ENCODE peak calls at places on chromosomes 5 and 9, in four cellular contexts. B is IMR-90, N is GM12878, D is sigmoid colon. L is an unnamed sample.

GRCh38 chr9:92637886-92638620 is 31.9 kb downstream of the IPPK start:
- DNase-seq in B (no peak), N (no peak), D (peak), L (no peak)

GRCh38 chr5:443239-444151 is 519 bp downstream of the EXOC3 start:
- DNase-seq in B (no peak), N (no peak), D (peak), L (peak)

GRCh38 chr5:44827681-44828080 is 18.9 kb downstream of the MRPS30 start:
- DNase-seq in B (no peak), N (no peak), D (no peak), L (no peak)

GRCh38 chr5:174794941-174795672 is 70.7 kb downstream of the MSX2 start:
- DNase-seq in B (no peak), N (no peak), D (no peak), L (no peak)

GRCh38 chr5:113336975-113337374 is 97.8 kb downstream of the TSSK1B start:
- DNase-seq in B (peak), N (no peak), D (no peak), L (no peak)

GRCh38 chr5:122341087-122341486 is 29.1 kb downstream of the SNCAIP start:
- DNase-seq in B (peak), N (no peak), D (no peak), L (no peak)

GRCh38 chr5:139601429-139601828 is 40.3 kb downstream of the UBE2D2 start:
- DNase-seq in B (no peak), N (no peak), D (no peak), L (no peak)

GRCh38 chr5:6359534-6359933 is 18.8 kb downstream of the MED10 start:
- DNase-seq in B (no peak), N (no peak), D (no peak), L (no peak)

GRCh38 chr9:116859763-116860162 is 172.7 kb downstream of the TRIM32 start:
- DNase-seq in B (no peak), N (no peak), D (no peak), L (no peak)

GRCh38 chr9:84271004-84271886 is 69.3 kb downstream of the SLC28A3 start:
- DNase-seq in B (peak), N (no peak), D (peak), L (peak)

GRCh38 chr9:35729101-35729500 is 2.9 kb downstream of the TLN1 start:
- DNase-seq in B (peak), N (no peak), D (no peak), L (no peak)

GRCh38 chr9:35730486-35730854 is 1.5 kb downstream of the TLN1 start:
- DNase-seq in B (no peak), N (no peak), D (no peak), L (no peak)

GRCh38 chr9:35728041-35728971 is 3.7 kb downstream of the TLN1 start:
- DNase-seq in B (peak), N (no peak), D (peak), L (peak)

GRCh38 chr9:35731415-35732184 is 395 bp downstream of the TLN1 start:
- DNase-seq in B (no peak), N (no peak), D (no peak), L (no peak)

DNA sequence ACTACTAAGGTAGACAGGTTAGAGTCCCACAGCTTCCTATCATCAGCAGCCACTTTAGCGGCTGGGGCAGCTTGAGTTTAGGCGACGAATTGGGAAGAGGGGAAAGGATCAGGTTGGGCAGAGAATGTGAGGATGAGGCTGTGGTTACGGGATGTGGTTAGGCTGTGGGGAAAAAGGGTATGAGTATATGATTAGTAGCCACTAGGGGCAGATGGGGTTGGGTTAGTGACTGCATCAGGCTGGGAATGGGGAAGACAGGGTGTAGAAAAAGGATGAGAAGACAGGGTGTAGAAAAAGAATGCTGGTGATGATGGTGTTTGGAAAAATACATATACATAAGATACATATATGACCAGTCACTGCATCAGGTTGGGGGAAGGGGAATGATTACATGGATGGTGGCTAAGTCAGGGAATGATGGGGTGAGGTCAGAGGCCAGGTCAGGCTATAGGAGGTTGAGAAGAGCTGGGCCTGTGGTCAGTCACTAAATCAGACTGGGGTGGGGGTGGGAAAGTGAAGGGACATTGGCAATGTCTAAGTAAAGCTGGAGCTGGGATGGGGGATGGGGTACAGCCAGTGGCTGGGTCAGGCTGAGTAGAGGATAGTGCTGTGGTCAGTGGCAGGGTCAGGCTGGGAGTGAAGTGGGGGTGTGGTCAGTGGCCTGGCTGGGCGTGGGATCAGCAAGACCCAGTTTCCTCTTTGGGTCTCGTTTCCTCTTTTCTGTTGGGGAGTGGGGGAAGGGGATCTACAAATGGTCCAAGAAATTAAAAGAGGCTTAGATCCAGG is 2.1 kb downstream of the TLN1 start:
- DNase-seq in B (peak), N (no peak), D (peak), L (peak)
- H3K4me3 ChIP-seq in B (peak), N (peak), D (peak), L (no peak)

GRCh38 chr9:131036529-131037335 is 27.8 kb downstream of the LAMC3 start:
- DNase-seq in B (no peak), N (no peak), D (peak), L (no peak)

GRCh38 chr9:131036071-131036470 is 27.1 kb downstream of the LAMC3 start:
- DNase-seq in B (no peak), N (no peak), D (no peak), L (no peak)

GRCh38 chr9:131037336-131038255 is 28.6 kb downstream of the LAMC3 start:
- DNase-seq in B (peak), N (no peak), D (no peak), L (no peak)

GRCh38 chr9:131038256-131039128 is 29.5 kb downstream of the LAMC3 start:
- DNase-seq in B (no peak), N (no peak), D (peak), L (no peak)

GRCh38 chr9:131039129-131039954 is 30.4 kb downstream of the LAMC3 start:
- DNase-seq in B (no peak), N (no peak), D (peak), L (no peak)
- TF ChIP-seq POLR2A in B (no peak), N (no peak), D (no peak), L (no peak)

GRCh38 chr9:88817628-88818027 is 173.6 kb upstream of the S1PR3 start:
- DNase-seq in B (no peak), N (no peak), D (no peak), L (no peak)
- H3K4me3 ChIP-seq in B (no peak), N (no peak), D (no peak), L (no peak)

GRCh38 chr5:149422429-149423286 is 43.6 kb upstream of the IL17B start:
- DNase-seq in B (peak), N (no peak), D (peak), L (peak)
- TF ChIP-seq POLR2A in B (peak), N (no peak), D (no peak), L (peak)

GRCh38 chr9:13281356-13282016 is 2.0 kb upstream of the MPDZ start:
- DNase-seq in B (no peak), N (no peak), D (no peak), L (no peak)

GRCh38 chr9:13274901-13275641 is 4.4 kb downstream of the MPDZ start:
- DNase-seq in B (peak), N (no peak), D (no peak), L (no peak)

GRCh38 chr9:13279284-13280162 is at the start of gene MPDZ:
- DNase-seq in B (peak), N (no peak), D (peak), L (peak)

GRCh38 chr9:13278023-13278367 is 1.5 kb downstream of the MPDZ start:
- DNase-seq in B (peak), N (no peak), D (no peak), L (no peak)

GRCh38 chr9:13278368-13279246 is 885 bp downstream of the MPDZ start:
- DNase-seq in B (peak), N (no peak), D (peak), L (peak)
- H3K4me3 ChIP-seq in B (peak), N (no peak), D (peak), L (peak)